ENCODE peak calls at places on chromosomes 4 and X, in eight cellular contexts. Q is lower leg skin; T is iPS-NIHi11; F is type B pancreatic cell; A is stimulated activated naive CD8-positive, alpha-beta T cell treated with anti-CD3 and anti-CD28 coated beads, Interleukin-15, Interleukin-2, amounts not matched to agents 100 U/mL and 50 U/mL, for 24 hours; V is NCI-H1694; U is stimulated activated CD8-positive, alpha-beta memory T cell treated with anti-CD3 and anti-CD28 coated beads, Interleukin-4, amount 100 ng/mL, for 24 hours; M is RCC 7860. D is an unnamed sample.

GRCh38 chr4:75087865-75088264 is 154.9 kb downstream of the PARM1 start:
- DNase-seq in U (no peak), A (no peak), M (no peak), F (no peak), T (no peak), Q (no peak), V (no peak), D (no peak)

GRCh38 chrX:103585421-103586313 is at the start of gene TCEAL4:
- DNase-seq in V (peak), A (peak), F (no peak), U (peak), M (no peak), T (peak), Q (peak), D (peak)

GRCh38 chrX:40581333-40581910 is 652 bp downstream of the ATP6AP2 start:
- DNase-seq in Q (no peak), T (no peak), U (no peak), M (no peak), V (no peak), F (no peak), A (no peak), D (peak)

GRCh38 chr4:108080752-108081151 is 88.0 kb downstream of the LEF1 start:
- DNase-seq in M (no peak), U (no peak), Q (no peak), V (no peak), F (no peak), A (peak), T (no peak), D (no peak)

GRCh38 chr4:182085051-182085480 is 158.1 kb upstream of the TENM3 start:
- DNase-seq in A (no peak), F (no peak), T (peak), Q (no peak), V (no peak), U (no peak), M (peak), D (peak)

GRCh38 chr4:139795476-139795875 is 129.9 kb downstream of the MGST2 start:
- DNase-seq in Q (no peak), U (no peak), A (no peak), M (no peak), T (no peak), F (no peak), V (no peak), D (no peak)

GRCh38 chr4:35725131-35725530 is 519.2 kb downstream of the ARAP2 start:
- DNase-seq in T (peak), Q (no peak), A (no peak), M (no peak), F (no peak), V (no peak), U (no peak), D (no peak)

GRCh38 chr4:184238072-184238743 is 20.5 kb upstream of the ENPP6 start:
- DNase-seq in Q (no peak), F (no peak), U (no peak), V (no peak), A (no peak), M (no peak), T (no peak), D (no peak)

GRCh38 chrX:153400146-153401132 is 711 bp downstream of the PNMA6E start:
- DNase-seq in A (peak), Q (no peak), U (peak), V (peak), F (no peak), M (peak), T (peak), D (peak)

GRCh38 chr4:83691998-83692397 is 156.1 kb downstream of the GPAT3 start:
- DNase-seq in A (no peak), V (no peak), Q (no peak), U (no peak), F (no peak), M (no peak), T (no peak), D (no peak)

GRCh38 chrX:85993539-85994197 is 53.7 kb downstream of the CHM start:
- DNase-seq in M (no peak), T (no peak), U (no peak), V (no peak), A (no peak), F (no peak), Q (no peak), D (no peak)

GRCh38 chr4:29304595-29304994 is 1415.6 kb upstream of the PCDH7 start:
- DNase-seq in Q (no peak), F (no peak), A (no peak), M (no peak), U (no peak), T (no peak), V (no peak), D (no peak)

GRCh38 chr4:142777045-142777743 is 68.9 kb downstream of the INPP4B start:
- DNase-seq in F (no peak), V (no peak), U (no peak), M (no peak), Q (no peak), T (no peak), A (no peak), D (no peak)

GRCh38 chr4:98470831-98471230 is 187.6 kb downstream of the TSPAN5 start:
- DNase-seq in A (no peak), Q (peak), V (no peak), M (peak), F (no peak), U (no peak), T (no peak), D (no peak)

GRCh38 chrX:139203681-139204575 is 326.6 kb upstream of the F9 start:
- DNase-seq in M (no peak), F (peak), Q (no peak), A (peak), U (no peak), T (no peak), V (no peak), D (no peak)

GRCh38 chr4:145734576-145735329 is 54.8 kb downstream of the C4orf51 start:
- DNase-seq in F (no peak), M (peak), T (peak), V (no peak), Q (peak), U (no peak), A (no peak), D (no peak)

GRCh38 chr4:175947117-175947722 is 118.4 kb upstream of the WDR17 start:
- DNase-seq in M (peak), V (no peak), Q (no peak), U (no peak), F (no peak), T (no peak), A (no peak), D (peak)

GRCh38 chr4:21733894-21734630 is 214.5 kb downstream of the KCNIP4 start:
- DNase-seq in F (no peak), M (no peak), U (no peak), A (no peak), T (no peak), Q (no peak), V (no peak), D (no peak)

GRCh38 chr4:88286897-88287296 is 2.5 kb upstream of the PPM1K start:
- DNase-seq in V (no peak), F (no peak), A (no peak), T (no peak), U (no peak), Q (no peak), M (no peak), D (no peak)

GRCh38 chr4:143531368-143531767 is 17.9 kb downstream of the SMARCA5 start:
- DNase-seq in F (no peak), U (no peak), A (no peak), M (no peak), Q (no peak), V (no peak), T (no peak), D (no peak)

GRCh38 chr4:141016117-141016798 is 117.0 kb downstream of the RNF150 start:
- DNase-seq in M (no peak), Q (no peak), U (no peak), T (no peak), F (no peak), V (no peak), A (no peak), D (no peak)

GRCh38 chr4:147799986-147800555 is 68.2 kb downstream of the ARHGAP10 start:
- DNase-seq in M (peak), A (peak), V (no peak), U (peak), Q (no peak), T (no peak), F (no peak), D (no peak)

GRCh38 chr4:128107766-128108165 is 46.7 kb downstream of the LARP1B start:
- DNase-seq in F (no peak), V (no peak), T (no peak), Q (no peak), M (no peak), A (no peak), U (no peak), D (no peak)

GRCh38 chr4:98642991-98643426 is 15.4 kb downstream of the TSPAN5 start:
- DNase-seq in M (peak), T (no peak), A (no peak), Q (no peak), F (no peak), U (no peak), V (no peak), D (no peak)

GRCh38 chrX:154840856-154841255 is 6.4 kb upstream of the SMIM9 start:
- DNase-seq in V (peak), M (peak), T (peak), Q (no peak), F (no peak), A (no peak), U (no peak), D (peak)

GRCh38 chr4:139988863-139989765 is 164.9 kb downstream of the MAML3 start:
- DNase-seq in T (peak), V (no peak), Q (no peak), F (no peak), A (peak), U (peak), M (peak), D (no peak)

GRCh38 chr4:61911313-61911756 is 711.2 kb downstream of the ADGRL3 start:
- DNase-seq in Q (no peak), T (peak), A (no peak), M (no peak), F (no peak), V (no peak), U (no peak), D (peak)

GRCh38 chrX:78652971-78653822 is 5.9 kb downstream of the RTL3 start:
- DNase-seq in T (peak), V (no peak), U (no peak), A (no peak), Q (no peak), M (peak), F (no peak), D (no peak)

GRCh38 chr4:155371432-155372043 is 5.2 kb downstream of the MAP9 start:
- DNase-seq in Q (no peak), A (no peak), T (no peak), V (no peak), M (no peak), U (no peak), F (no peak), D (no peak)

GRCh38 chr4:140094701-140095420 is 59.1 kb downstream of the MAML3 start:
- DNase-seq in V (no peak), M (no peak), A (peak), T (peak), F (no peak), Q (peak), U (peak), D (no peak)

GRCh38 chr4:140926672-140927071 is 170.5 kb upstream of the TBC1D9 start:
- DNase-seq in U (no peak), F (no peak), Q (no peak), T (no peak), M (no peak), A (no peak), V (no peak), D (no peak)

GRCh38 chr4:2781911-2782310 is 11.0 kb upstream of the SH3BP2 start:
- DNase-seq in F (no peak), Q (peak), U (no peak), M (no peak), V (no peak), T (no peak), A (no peak), D (no peak)

GRCh38 chrX:9443327-9443726 is 21.5 kb upstream of the TBL1X start:
- DNase-seq in A (no peak), F (no peak), Q (peak), V (no peak), U (no peak), M (no peak), T (no peak), D (no peak)

GRCh38 chr4:118849867-118850812 is 14.2 kb upstream of the SEC24D start:
- DNase-seq in V (no peak), M (peak), F (no peak), A (no peak), T (peak), Q (no peak), U (no peak), D (no peak)

GRCh38 chr4:184474261-184475095 is at the start of gene IRF2:
- DNase-seq in A (peak), T (peak), U (peak), M (peak), Q (peak), F (peak), V (peak), D (peak)

GRCh38 chrX:56786889-56787733 is 58.1 kb downstream of the NBDY start:
- DNase-seq in M (no peak), Q (peak), T (no peak), V (no peak), U (no peak), F (no peak), A (no peak), D (no peak)

GRCh38 chr4:113564493-113564892 is 197.0 kb downstream of the CAMK2D start:
- DNase-seq in A (no peak), Q (no peak), U (no peak), V (no peak), F (no peak), M (no peak), T (no peak), D (no peak)

GRCh38 chr4:170374770-170375169 is 285.0 kb upstream of the AADAT start:
- DNase-seq in U (no peak), T (peak), Q (no peak), V (no peak), A (no peak), M (no peak), F (no peak), D (peak)

GRCh38 chr4:56655209-56655626 is 25.9 kb downstream of the HOPX start:
- DNase-seq in Q (no peak), V (no peak), U (peak), F (no peak), A (peak), T (peak), M (no peak), D (peak)

D was measured in HAP-1.